ENCODE peak calls at places on chromosomes 7 and 10, in ten cellular contexts. C, T, M, U, J, E, R, G, N and O are unnamed samples.

GRCh38 chr10:124619195-124619594 is 125.0 kb downstream of the FAM53B start:
- DNase-seq in C (no peak), T (no peak), M (peak; percentile 70), U (no peak), J (no peak), E (no peak), R (no peak), G (no peak), N (no peak), O (peak; percentile 39)

GRCh38 chr7:98294798-98295382 is 13.4 kb downstream of the BRI3 start:
- DNase-seq in C (peak; percentile 82), T (no peak), M (peak; percentile 78), U (peak; percentile 37), J (peak; percentile 65), E (no peak), R (peak; percentile 54), G (peak; percentile 22), N (peak; percentile 73), O (peak; percentile 71)

GRCh38 chr7:96870934-96871333 is 134.4 kb upstream of the DLX6 start:
- DNase-seq in C (no peak), T (no peak), M (no peak), U (no peak), J (no peak), E (no peak), R (no peak), G (no peak), N (no peak), O (no peak)

GRCh38 chr7:107856806-107857540 is 34.0 kb upstream of the DLD start:
- DNase-seq in C (no peak), T (no peak), M (peak; percentile 34), U (no peak), J (no peak), E (no peak), R (no peak), G (no peak), N (no peak), O (peak; percentile 53)

GRCh38 chr10:118918689-118919088 is 110.8 kb upstream of the NANOS1 start:
- DNase-seq in C (no peak), T (no peak), M (no peak), U (no peak), J (no peak), E (no peak), R (peak; percentile 19), G (no peak), N (peak; percentile 46), O (no peak)

GRCh38 chr7:16753932-16754571 is 497 bp downstream of the TSPAN13 start:
- DNase-seq in C (peak; percentile 74), T (no peak), M (peak; percentile 66), U (no peak), J (peak; percentile 55), E (peak; percentile 72), R (peak; percentile 48), G (no peak), N (peak; percentile 27), O (peak; percentile 62)

GRCh38 chr10:43012578-43012977 is 64.3 kb upstream of the RET start:
- DNase-seq in C (no peak), T (no peak), M (no peak), U (no peak), J (no peak), E (no peak), R (no peak), G (no peak), N (no peak), O (no peak)

GRCh38 chr10:130848855-130849254 is 462.7 kb downstream of the TCERG1L start:
- DNase-seq in C (no peak), T (no peak), M (no peak), U (no peak), J (no peak), E (no peak), R (no peak), G (no peak), N (no peak), O (no peak)

GRCh38 chr7:23597908-23598224 is 684 bp downstream of the CCDC126 start:
- DNase-seq in C (no peak), T (no peak), M (no peak), U (no peak), J (no peak), E (no peak), R (no peak), G (no peak), N (no peak), O (peak; percentile 32)

GRCh38 chr10:6037975-6038624 is 24.1 kb downstream of the IL2RA start:
- DNase-seq in C (no peak), T (no peak), M (no peak), U (no peak), J (no peak), E (no peak), R (no peak), G (no peak), N (no peak), O (peak; percentile 14)

GRCh38 chr10:43682956-43683355 is 34.3 kb upstream of the ZNF32 start:
- DNase-seq in C (no peak), T (no peak), M (no peak), U (no peak), J (peak; percentile 17), E (no peak), R (no peak), G (no peak), N (no peak), O (no peak)